ENCODE peak calls at places on chromosomes 16 and 17, in eight cellular contexts. P, X, S, C, B, H, I and A are unnamed samples.

GRCh38 chr16:67594956-67595355 is 32.6 kb downstream of the CTCF start:
- DNase-seq in B (peak), S (no peak), X (no peak), H (no peak), I (no peak), C (peak), P (no peak), A (no peak)

GRCh38 chr17:27413295-27413694 is 43.0 kb upstream of the KSR1 start:
- DNase-seq in B (no peak), S (no peak), H (no peak), P (no peak), I (no peak), X (no peak), C (no peak), A (no peak)

GRCh38 chr17:73492802-73493139 is 151.5 kb downstream of the SDK2 start:
- DNase-seq in C (no peak), H (no peak), I (no peak), P (no peak), B (no peak), X (no peak), S (no peak), A (no peak)

GRCh38 chr17:67718325-67718941 is 697 bp downstream of the NOL11 start:
- DNase-seq in X (no peak), I (no peak), B (peak), H (peak), P (peak), C (peak), S (peak), A (no peak)

GRCh38 chr16:77736879-77737278 is 14.6 kb downstream of the NUDT7 start:
- DNase-seq in C (no peak), P (no peak), H (no peak), S (no peak), B (no peak), I (no peak), X (no peak), A (no peak)

GRCh38 chr17:7442142-7442541 is 2.7 kb upstream of the CHRNB1 start:
- DNase-seq in P (no peak), I (no peak), H (no peak), B (no peak), S (no peak), X (no peak), C (no peak), A (no peak)

GRCh38 chr17:45430738-45431530 is 1.7 kb downstream of the ARHGAP27 start:
- DNase-seq in I (peak), P (peak), X (no peak), H (peak), C (no peak), S (no peak), B (no peak), A (no peak)

GRCh38 chr16:84498859-84499620 is 5.4 kb downstream of the MEAK7 start:
- DNase-seq in B (no peak), X (no peak), S (no peak), C (no peak), H (no peak), P (no peak), I (no peak), A (no peak)

GRCh38 chr16:471353-472198 is 46.1 kb downstream of the RAB11FIP3 start:
- DNase-seq in X (no peak), C (no peak), S (no peak), P (no peak), H (peak), I (no peak), B (peak), A (no peak)